ENCODE peak calls at places on chromosome 20, in ten cellular contexts. Q, Y, X, B, N, G, T, J, R and Z are unnamed samples.

GRCh38 chr20:38304845-38305447 is 990 bp downstream of the BPI start:
- DNase-seq in G (peak), B (peak), X (peak), N (peak), R (peak), J (no peak), Y (peak), T (peak), Q (no peak), Z (peak)

GRCh38 chr20:62872863-62873261 is 11.2 kb upstream of the TCFL5 start:
- DNase-seq in B (no peak), Y (no peak), Q (no peak), G (no peak), R (no peak), T (no peak), X (no peak), N (no peak), J (no peak), Z (no peak)

GRCh38 chr20:57211949-57212889 is 54.2 kb downstream of the BMP7 start:
- DNase-seq in T (peak), R (peak), X (peak), Q (no peak), N (no peak), G (no peak), Y (no peak), B (peak), J (no peak), Z (peak)

GRCh38 chr20:5401277-5401676 is 84.5 kb upstream of the PROKR2 start:
- DNase-seq in Q (no peak), B (no peak), J (no peak), G (no peak), N (no peak), Y (no peak), X (no peak), R (no peak), T (no peak), Z (no peak)

GRCh38 chr20:59094576-59094975 is 52.0 kb upstream of the PRELID3B start:
- DNase-seq in Q (no peak), T (no peak), R (no peak), N (no peak), Y (no peak), X (no peak), J (no peak), B (no peak), G (no peak), Z (peak)

GRCh38 chr20:4681971-4682370 is 39.7 kb upstream of the PRND start:
- DNase-seq in N (peak), T (peak), Q (no peak), Y (no peak), R (peak), B (no peak), X (peak), J (no peak), G (no peak), Z (no peak)

GRCh38 chr20:48819813-48820648 is 7.8 kb downstream of the PREX1 start:
- DNase-seq in R (no peak), B (no peak), G (peak), Q (no peak), Y (no peak), J (no peak), N (peak), T (peak), X (no peak), Z (no peak)

GRCh38 chr20:34544109-34544793 is 14.3 kb upstream of the MAP1LC3A start:
- DNase-seq in J (peak), R (no peak), B (peak), Y (no peak), T (no peak), X (no peak), N (no peak), Q (no peak), G (no peak), Z (peak)